ENCODE peak calls at places on chromosomes 2 and 18, in nine cellular contexts. W is ELR; B is choroid plexus epithelial cell; P is T-helper 9 cell; X is amygdala; J is stimulated activated CD4-positive, alpha-beta T cell treated with anti-CD3 and anti-CD28 coated beads, Interleukin-12 subunit alpha, Interleukin-12 subunit beta, amount 100 ng/mL, for 4 hours; Z is SHP77; V is GM23338; N is breast epithelium. M is an unnamed sample.

GRCh38 chr2:201406077-201406662 is 45.1 kb downstream of the TRAK2 start:
- DNase-seq in W (peak), B (peak), P (no peak), X (no peak), J (no peak), Z (no peak), V (no peak), N (no peak), M (no peak)

GRCh38 chr2:187407407-187408084 is 40.5 kb downstream of the CALCRL start:
- DNase-seq in W (no peak), B (no peak), P (no peak), X (no peak), J (no peak), Z (no peak), V (no peak), N (no peak), M (no peak)

GRCh38 chr18:23131693-23132319 is 3.5 kb upstream of the CABLES1 start:
- DNase-seq in W (peak), B (peak), P (peak), X (no peak), J (peak), Z (peak), V (peak), N (no peak), M (peak)

GRCh38 chr2:57760448-57760847 is 286.2 kb upstream of the VRK2 start:
- DNase-seq in W (no peak), B (no peak), P (no peak), X (no peak), J (no peak), Z (peak), V (peak), N (no peak), M (no peak)

GRCh38 chr2:37583867-37584266 is 87.6 kb downstream of the CDC42EP3 start:
- DNase-seq in W (peak), B (peak), P (no peak), X (no peak), J (no peak), Z (no peak), V (no peak), N (no peak), M (no peak)

GRCh38 chr2:160241251-160242137 is 41.4 kb upstream of the ITGB6 start:
- DNase-seq in W (peak), B (peak), P (no peak), X (no peak), J (no peak), Z (peak), V (no peak), N (peak), M (peak)

GRCh38 chr2:157986761-157987160 is 110.6 kb upstream of the ACVR1 start:
- DNase-seq in W (no peak), B (no peak), P (no peak), X (no peak), J (no peak), Z (no peak), V (no peak), N (no peak), M (no peak)

GRCh38 chr2:181116251-181116650 is 135.8 kb downstream of the UBE2E3 start:
- DNase-seq in W (no peak), B (no peak), P (no peak), X (no peak), J (no peak), Z (no peak), V (no peak), N (no peak), M (no peak)

GRCh38 chr18:31553800-31554199 is 37.9 kb upstream of the TTR start:
- DNase-seq in W (peak), B (peak), P (no peak), X (no peak), J (no peak), Z (no peak), V (peak), N (no peak), M (no peak)

GRCh38 chr2:9799011-9799596 is 44.2 kb upstream of the TAF1B start:
- DNase-seq in W (no peak), B (no peak), P (no peak), X (no peak), J (no peak), Z (no peak), V (no peak), N (peak), M (no peak)

GRCh38 chr18:10514082-10514481 is 11.7 kb upstream of the NAPG start:
- DNase-seq in W (no peak), B (no peak), P (no peak), X (peak), J (no peak), Z (no peak), V (no peak), N (no peak), M (no peak)

GRCh38 chr18:11251891-11252270 is 102.5 kb upstream of the PIEZO2 start:
- DNase-seq in W (no peak), B (peak), P (no peak), X (no peak), J (no peak), Z (no peak), V (no peak), N (no peak), M (no peak)